ENCODE peak calls at places on chromosomes 5 and 9, in four cellular contexts. F is A549, B is esophagus squamous epithelium, V is transverse colon. T is an unnamed sample.

GRCh38 chr9:124286292-124286931 is 28.7 kb downstream of the NEK6 start:
- DNase-seq in F (peak; percentile 73), B (no peak), V (peak; percentile 81), T (no peak)

GRCh38 chr9:17135578-17135904 is 701 bp downstream of the CNTLN start:
- DNase-seq in F (no peak), B (no peak), V (no peak), T (no peak)

GRCh38 chr9:77290373-77290772 is 113.0 kb downstream of the VPS13A start:
- DNase-seq in F (no peak), B (no peak), V (no peak), T (no peak)

GRCh38 chr5:34663771-34664496 is 7.8 kb downstream of the RAI14 start:
- DNase-seq in F (no peak), B (no peak), V (no peak), T (no peak)

GRCh38 chr5:55232985-55233928 is at the start of gene CCNO:
- DNase-seq in F (peak; percentile 82), B (no peak), V (peak; percentile 80), T (peak; percentile 55)

GRCh38 chr5:156515799-156516198 is 188.8 kb downstream of the SGCD start:
- DNase-seq in F (no peak), B (no peak), V (no peak), T (no peak)

GRCh38 chr5:33997331-33997983 is 10.4 kb downstream of the AMACR start:
- DNase-seq in F (peak; percentile 70), B (no peak), V (peak; percentile 49), T (peak; percentile 50)

GRCh38 chr5:172798422-172799215 is 27.6 kb upstream of the DUSP1 start:
- DNase-seq in F (peak; percentile 69), B (no peak), V (peak; percentile 45), T (no peak)

GRCh38 chr5:139566611-139567010 is 5.5 kb downstream of the UBE2D2 start:
- DNase-seq in F (no peak), B (no peak), V (no peak), T (no peak)

GRCh38 chr5:171906171-171906570 is 100.3 kb downstream of the FBXW11 start:
- DNase-seq in F (no peak), B (no peak), V (no peak), T (no peak)

GRCh38 chr9:79686381-79687130 is 114.8 kb downstream of the TLE4 start:
- DNase-seq in F (peak; percentile 40), B (no peak), V (no peak), T (no peak)

GRCh38 chr5:175617447-175617846 is 40.4 kb upstream of the HRH2 start:
- DNase-seq in F (no peak), B (no peak), V (no peak), T (no peak)

GRCh38 chr9:33628865-33629410 is 104.9 kb downstream of the ANKRD18B start:
- DNase-seq in F (no peak), B (no peak), V (no peak), T (no peak)

GRCh38 chr5:1815071-1815786 is 14.0 kb downstream of the NDUFS6 start:
- DNase-seq in F (no peak), B (no peak), V (no peak), T (no peak)

GRCh38 chr5:181058786-181059296 is 18.8 kb downstream of the BTNL9 start:
- DNase-seq in F (no peak), B (no peak), V (no peak), T (no peak)

GRCh38 chr9:134130503-134131375 is 5.1 kb upstream of the WDR5 start:
- DNase-seq in F (no peak), B (no peak), V (peak; percentile 42), T (no peak)

GRCh38 chr5:145776886-145777285 is 58.3 kb downstream of the PRELID2 start:
- DNase-seq in F (no peak), B (no peak), V (no peak), T (no peak)

GRCh38 chr9:124855944-124856773 is 2.9 kb downstream of the WDR38 start:
- DNase-seq in F (peak; percentile 67), B (no peak), V (no peak), T (peak; percentile 40)

GRCh38 chr5:140116716-140117115 is 2.8 kb downstream of the PURA start:
- DNase-seq in F (peak; percentile 20), B (no peak), V (no peak), T (no peak)

GRCh38 chr5:40754381-40755092 is 1.2 kb downstream of the TTC33 start:
- DNase-seq in F (no peak), B (no peak), V (no peak), T (peak; percentile 37)

GRCh38 chr5:126446498-126447224 is 23.5 kb downstream of the GRAMD2B start:
- DNase-seq in F (peak; percentile 17), B (no peak), V (peak; percentile 61), T (no peak)

GRCh38 chr9:121367651-121368510 is 2.2 kb downstream of the STOM start:
- DNase-seq in F (peak; percentile 27), B (no peak), V (no peak), T (no peak)

GRCh38 chr9:7324031-7324654 is 475.4 kb downstream of the DMAC1 start:
- DNase-seq in F (no peak), B (no peak), V (no peak), T (no peak)

GRCh38 chr9:116777116-116777515 is 90.0 kb downstream of the TRIM32 start:
- DNase-seq in F (no peak), B (no peak), V (no peak), T (no peak)

GRCh38 chr9:129280236-129281231 is 102.5 kb upstream of the IER5L start:
- DNase-seq in F (no peak), B (no peak), V (peak; percentile 4), T (no peak)

GRCh38 chr9:130845254-130845653 is 10.2 kb downstream of the ABL1 start:
- DNase-seq in F (no peak), B (no peak), V (no peak), T (peak; percentile 12)

GRCh38 chr9:130849356-130849755 is 14.3 kb downstream of the ABL1 start:
- DNase-seq in F (no peak), B (no peak), V (no peak), T (no peak)

GRCh38 chr9:130845901-130846381 is 10.9 kb downstream of the ABL1 start:
- DNase-seq in F (peak; percentile 54), B (no peak), V (no peak), T (peak; percentile 82)

GRCh38 chr9:130847306-130848217 is 12.5 kb downstream of the ABL1 start:
- DNase-seq in F (peak; percentile 87), B (no peak), V (peak; percentile 59), T (no peak)

GRCh38 chr9:130846487-130847305 is 11.6 kb downstream of the ABL1 start:
- DNase-seq in F (peak; percentile 64), B (no peak), V (no peak), T (no peak)
- TF ChIP-seq POLR2A in F (no peak), B (no peak), V (no peak), T (no peak)

GRCh38 chr5:93249651-93250289 is 331.2 kb downstream of the NR2F1-AS1 start:
- DNase-seq in F (no peak), B (no peak), V (no peak), T (no peak)
- TF ChIP-seq POLR2A in F (no peak), B (no peak), V (no peak), T (no peak)

GRCh38 chr9:127832248-127832647 is 22.2 kb downstream of the ENG start:
- DNase-seq in F (no peak), B (no peak), V (no peak), T (no peak)

GRCh38 chr9:127825319-127826051 is 22.8 kb downstream of the FPGS start:
- DNase-seq in F (peak; percentile 45), B (no peak), V (peak; percentile 59), T (peak; percentile 50)

GRCh38 chr9:127829205-127829935 is 25.1 kb downstream of the ENG start:
- DNase-seq in F (no peak), B (no peak), V (no peak), T (no peak)

GRCh38 chr9:127826253-127826913 is 23.7 kb downstream of the FPGS start:
- DNase-seq in F (no peak), B (no peak), V (no peak), T (no peak)

DNA sequence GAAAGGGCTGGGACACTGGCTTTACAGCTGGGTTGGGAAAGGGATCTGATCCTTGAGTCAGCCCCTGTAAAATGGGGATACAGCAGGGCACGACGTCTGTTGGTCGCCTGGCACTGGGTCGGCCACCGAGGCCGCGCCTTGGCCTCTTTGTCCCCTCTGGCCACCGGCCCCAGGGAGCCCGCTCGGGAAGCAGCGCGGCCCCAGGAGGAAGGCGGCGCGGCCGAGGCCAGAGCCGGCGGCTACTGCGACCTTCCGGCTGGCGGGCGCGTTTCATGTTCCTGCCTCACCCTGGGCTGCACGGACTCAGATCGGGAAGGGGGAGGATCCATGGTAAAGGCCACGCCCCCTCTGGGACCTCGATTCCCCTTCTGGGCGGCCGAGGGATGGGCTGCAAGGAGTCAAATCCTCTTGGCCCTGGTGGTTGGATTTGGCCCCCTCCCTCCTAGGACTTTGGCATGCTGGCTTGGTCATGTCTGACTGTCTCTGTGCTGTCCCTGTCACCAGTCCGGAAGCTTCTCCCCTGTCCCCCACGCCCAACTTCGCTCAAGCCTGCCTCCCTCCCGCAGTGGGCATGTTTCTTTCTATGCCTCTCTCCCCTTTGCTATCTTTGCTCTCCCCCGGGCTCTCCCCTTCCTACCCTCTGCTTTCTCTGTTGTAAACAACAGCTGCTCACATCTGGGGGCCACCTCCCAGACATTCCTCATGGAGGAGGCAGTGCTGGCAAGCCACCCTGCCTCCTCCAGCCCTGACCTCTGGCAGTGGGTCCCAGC is 25.8 kb downstream of the FPGS start:
- DNase-seq in F (peak; percentile 62), B (no peak), V (peak; percentile 79), T (peak; percentile 67)
- TF ChIP-seq POLR2A in F (peak; percentile 24), B (peak; percentile 66), V (peak; percentile 57), T (no peak)

DNA sequence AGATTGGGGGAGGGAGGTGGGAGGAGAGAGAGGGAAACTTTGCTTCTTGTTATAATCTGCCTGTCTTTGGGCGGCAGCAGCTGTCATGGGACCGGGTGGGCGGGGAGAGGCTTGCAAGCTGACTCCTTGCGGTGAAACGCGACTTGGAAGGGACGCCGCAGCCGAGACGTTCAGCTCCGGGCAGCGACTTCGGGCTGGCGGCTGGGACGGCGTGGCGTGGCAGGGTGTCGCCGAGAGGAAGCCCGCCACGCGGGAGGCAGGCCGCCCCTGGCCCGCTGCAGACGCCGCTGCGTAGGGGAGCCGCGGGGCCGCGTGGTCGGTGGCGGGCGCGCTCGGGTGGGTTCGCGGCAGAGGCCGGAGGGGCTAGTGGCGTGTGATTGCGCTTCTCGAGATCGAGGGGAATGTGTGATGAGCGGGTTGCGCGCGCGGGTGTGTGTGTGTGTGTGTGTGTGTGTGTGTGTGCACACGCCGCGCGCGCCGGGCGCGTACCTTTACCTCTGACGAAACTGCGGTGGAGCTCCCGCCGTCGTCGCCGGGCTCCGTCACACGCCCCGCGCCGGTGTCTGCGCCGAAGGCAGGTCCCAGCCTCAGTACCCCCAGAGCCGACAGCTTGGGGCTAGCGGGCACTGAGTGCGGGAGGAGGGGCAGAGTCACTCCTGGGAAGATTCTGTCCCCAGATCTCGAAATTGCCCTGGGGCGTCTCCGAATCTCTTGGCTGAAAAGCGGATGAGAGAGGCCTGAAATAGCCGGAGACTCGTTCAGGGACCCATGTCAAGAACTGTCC is 1.7 kb downstream of the PPARGC1B start:
- DNase-seq in F (peak; percentile 81), B (peak; percentile 62), V (peak; percentile 91), T (peak; percentile 85)
- TF ChIP-seq POLR2A in F (no peak), B (peak; percentile 75), V (peak; percentile 47), T (no peak)

GRCh38 chr9:127395491-127396252 is 1.3 kb upstream of the SLC2A8 start:
- DNase-seq in F (no peak), B (no peak), V (no peak), T (no peak)

GRCh38 chr9:127396253-127396807 is 639 bp upstream of the SLC2A8 start:
- DNase-seq in F (no peak), B (no peak), V (no peak), T (no peak)

GRCh38 chr9:127397722-127398647 is 1.0 kb downstream of the SLC2A8 start:
- DNase-seq in F (peak; percentile 60), B (no peak), V (peak; percentile 57), T (peak; percentile 58)

GRCh38 chr9:127398715-127399400 is 1.9 kb downstream of the SLC2A8 start:
- DNase-seq in F (no peak), B (no peak), V (no peak), T (no peak)

GRCh38 chr9:127396808-127397721 is at the start of gene SLC2A8:
- DNase-seq in F (peak; percentile 99), B (peak; percentile 84), V (peak; percentile 99), T (peak; percentile 99)
- TF ChIP-seq POLR2A in F (peak; percentile 82), B (peak; percentile 80), V (peak; percentile 88), T (no peak)

T was measured in erythroblast.